ENCODE peak calls at places on chromosomes 7 and 10, in seven cellular contexts. C is gastrocnemius medialis; U is CD8-positive, alpha-beta T cell; M is psoas muscle; L is bronchial epithelial cell; K is stomach; N is AG04450. G is an unnamed sample.

GRCh38 chr7:75732764-75733630 is 5.7 kb downstream of the HIP1 start:
- DNase-seq in C (no peak), U (no peak), M (peak; percentile 58), L (no peak), K (no peak), N (no peak), G (peak; percentile 95)

GRCh38 chr7:98252655-98253054 is 623 bp upstream of the TECPR1 start:
- DNase-seq in C (no peak), U (no peak), M (no peak), L (no peak), K (no peak), N (no peak), G (no peak)

GRCh38 chr10:94639902-94640301 is 43.6 kb upstream of the CYP2C18 start:
- DNase-seq in C (no peak), U (no peak), M (no peak), L (no peak), K (no peak), N (no peak), G (no peak)

GRCh38 chr7:50599385-50599784 is 34.2 kb upstream of the DDC start:
- DNase-seq in C (no peak), U (no peak), M (no peak), L (no peak), K (no peak), N (no peak), G (no peak)

GRCh38 chr10:47367646-47368045 is 16.4 kb downstream of the ZNF488 start:
- DNase-seq in C (no peak), U (no peak), M (peak; percentile 41), L (no peak), K (peak; percentile 24), N (no peak), G (no peak)

GRCh38 chr10:69647101-69647500 is 17.1 kb downstream of the FAM241B start:
- DNase-seq in C (no peak), U (no peak), M (no peak), L (no peak), K (no peak), N (no peak), G (no peak)

GRCh38 chr10:34377833-34378232 is 437.3 kb downstream of the PARD3 start:
- DNase-seq in C (no peak), U (no peak), M (no peak), L (no peak), K (no peak), N (no peak), G (no peak)

GRCh38 chr7:47534322-47535032 is 47.4 kb downstream of the TNS3 start:
- DNase-seq in C (no peak), U (no peak), M (no peak), L (peak; percentile 92), K (no peak), N (no peak), G (no peak)

GRCh38 chr7:106050743-106051110 is 61.4 kb downstream of the SYPL1 start:
- DNase-seq in C (no peak), U (no peak), M (no peak), L (peak; percentile 80), K (no peak), N (no peak), G (peak; percentile 84)

GRCh38 chr10:99421233-99421739 is 9.1 kb downstream of the GOT1 start:
- DNase-seq in C (no peak), U (no peak), M (no peak), L (no peak), K (no peak), N (no peak), G (no peak)

GRCh38 chr10:9605231-9605630 is 1412.4 kb upstream of the CELF2 start:
- DNase-seq in C (no peak), U (no peak), M (no peak), L (peak; percentile 10), K (no peak), N (no peak), G (peak; percentile 27)

GRCh38 chr7:64959072-64959747 is 31.6 kb downstream of the ZNF117 start:
- DNase-seq in C (no peak), U (no peak), M (no peak), L (no peak), K (no peak), N (no peak), G (no peak)

GRCh38 chr10:79585870-79586527 is 24.7 kb upstream of the SFTPA1 start:
- DNase-seq in C (no peak), U (no peak), M (no peak), L (no peak), K (no peak), N (no peak), G (no peak)

GRCh38 chr7:50356212-50356944 is 51.9 kb downstream of the IKZF1 start:
- DNase-seq in C (no peak), U (no peak), M (peak; percentile 71), L (no peak), K (no peak), N (no peak), G (no peak)

GRCh38 chr10:119233123-119233820 is 25.9 kb downstream of the GRK5 start:
- DNase-seq in C (no peak), U (no peak), M (no peak), L (no peak), K (no peak), N (no peak), G (no peak)

GRCh38 chr10:132397036-132397541 is at the start of gene PWWP2B:
- DNase-seq in C (no peak), U (peak; percentile 70), M (peak; percentile 79), L (no peak), K (peak; percentile 75), N (no peak), G (peak; percentile 76)

DNA sequence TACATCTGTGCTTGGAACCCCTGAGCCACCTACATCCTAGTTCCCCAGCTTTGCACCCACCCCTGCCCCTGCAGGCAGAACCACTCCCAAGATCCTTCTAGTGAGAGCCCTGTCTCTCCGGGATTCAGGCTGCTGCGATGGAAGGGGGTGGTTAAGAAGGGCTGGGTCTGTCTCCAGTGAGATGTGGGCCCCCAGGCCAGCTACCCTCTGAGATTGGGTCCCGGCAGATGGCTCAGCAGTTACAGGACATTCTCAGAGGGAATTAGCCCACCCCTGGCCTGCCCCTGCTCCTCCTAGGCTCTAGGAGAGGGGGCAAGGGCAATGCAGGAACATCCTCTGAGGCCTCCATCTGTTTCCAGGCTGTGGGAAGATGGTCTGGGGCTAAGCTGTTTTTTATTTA is 27.7 kb downstream of the SLC29A3 start:
- DNase-seq in C (no peak), U (no peak), M (no peak), L (no peak), K (no peak), N (no peak), G (no peak)
- H3K4me3 ChIP-seq in C (no peak overlapping the region), U (no peak overlapping the region), M (no peak overlapping the region), L (no peak overlapping the region), K (no peak overlapping the region), N (no peak overlapping the region), G (no peak overlapping the region)

GRCh38 chr10:70672165-70672992 is at the start of gene ADAMTS14:
- DNase-seq in C (no peak), U (peak; percentile 16), M (peak; percentile 61), L (no peak), K (no peak), N (no peak), G (peak; percentile 73)

GRCh38 chr10:70671619-70672164 is 614 bp upstream of the ADAMTS14 start:
- DNase-seq in C (no peak), U (no peak), M (no peak), L (no peak), K (no peak), N (no peak), G (no peak)

GRCh38 chr10:70673929-70674559 is 1.7 kb downstream of the ADAMTS14 start:
- DNase-seq in C (no peak), U (no peak), M (no peak), L (no peak), K (no peak), N (no peak), G (no peak)

GRCh38 chr10:70674560-70675495 is 2.5 kb downstream of the ADAMTS14 start:
- DNase-seq in C (no peak), U (no peak), M (no peak), L (no peak), K (no peak), N (no peak), G (no peak)

DNA sequence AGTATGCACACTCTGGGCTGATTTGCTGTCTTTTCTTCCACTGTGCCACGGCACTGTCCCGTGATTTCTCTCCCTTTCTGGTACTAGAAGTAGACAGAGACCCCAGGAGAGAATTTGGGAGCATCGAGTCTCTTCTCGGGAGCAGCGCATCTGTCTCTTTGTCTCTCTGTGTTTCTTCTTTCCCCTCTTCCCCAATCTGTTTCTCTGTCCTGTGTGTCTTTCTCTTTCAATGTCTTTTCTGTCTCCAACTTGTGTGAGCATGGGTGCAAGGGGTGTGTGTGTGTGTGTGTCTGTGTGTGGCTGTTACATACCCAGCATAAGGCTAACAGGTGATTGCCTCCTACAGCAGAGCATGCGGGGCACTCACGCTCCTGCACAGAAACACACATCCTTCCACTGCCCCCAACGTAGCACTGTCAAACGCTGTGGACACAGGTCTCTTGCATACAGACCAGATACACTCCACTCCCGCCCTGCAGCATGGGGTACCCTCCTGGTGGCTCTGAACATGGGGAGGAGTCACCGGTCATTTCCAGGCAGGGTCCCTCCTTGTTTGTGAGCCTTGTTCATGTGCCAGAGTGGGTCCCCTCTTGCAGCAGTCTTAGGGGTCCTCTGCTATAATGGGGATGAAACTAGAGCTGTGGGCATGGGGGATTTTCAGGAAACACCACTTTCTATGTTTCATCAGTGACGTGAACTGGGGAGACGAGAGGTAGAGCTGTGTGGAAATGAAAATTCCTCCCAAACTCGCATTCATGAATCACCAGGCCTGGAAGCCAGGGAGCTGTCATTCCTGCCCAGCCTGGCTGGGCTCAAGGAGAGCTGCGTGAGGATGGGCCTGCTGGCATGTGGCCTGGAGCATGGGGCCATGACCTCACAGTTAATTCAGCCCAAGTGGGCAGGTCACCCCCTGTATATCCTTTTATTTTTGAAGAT is 955 bp downstream of the ADAMTS14 start:
- DNase-seq in C (no peak), U (no peak), M (no peak), L (peak; percentile 56), K (no peak), N (peak; percentile 72), G (peak; percentile 93)
- TF ChIP-seq CTCF in C (no peak), U (no peak), M (no peak), L (no peak), K (no peak), N (no peak), G (no peak)

GRCh38 chr10:30294506-30295280 is 54.4 kb downstream of the MTPAP start:
- DNase-seq in C (no peak), U (no peak), M (no peak), L (no peak), K (no peak), N (no peak), G (no peak)
- H3K4me3 ChIP-seq in C (no peak overlapping the region), U (no peak overlapping the region), M (no peak overlapping the region), L (no peak overlapping the region), K (no peak overlapping the region), N (no peak overlapping the region), G (no peak overlapping the region)

DNA sequence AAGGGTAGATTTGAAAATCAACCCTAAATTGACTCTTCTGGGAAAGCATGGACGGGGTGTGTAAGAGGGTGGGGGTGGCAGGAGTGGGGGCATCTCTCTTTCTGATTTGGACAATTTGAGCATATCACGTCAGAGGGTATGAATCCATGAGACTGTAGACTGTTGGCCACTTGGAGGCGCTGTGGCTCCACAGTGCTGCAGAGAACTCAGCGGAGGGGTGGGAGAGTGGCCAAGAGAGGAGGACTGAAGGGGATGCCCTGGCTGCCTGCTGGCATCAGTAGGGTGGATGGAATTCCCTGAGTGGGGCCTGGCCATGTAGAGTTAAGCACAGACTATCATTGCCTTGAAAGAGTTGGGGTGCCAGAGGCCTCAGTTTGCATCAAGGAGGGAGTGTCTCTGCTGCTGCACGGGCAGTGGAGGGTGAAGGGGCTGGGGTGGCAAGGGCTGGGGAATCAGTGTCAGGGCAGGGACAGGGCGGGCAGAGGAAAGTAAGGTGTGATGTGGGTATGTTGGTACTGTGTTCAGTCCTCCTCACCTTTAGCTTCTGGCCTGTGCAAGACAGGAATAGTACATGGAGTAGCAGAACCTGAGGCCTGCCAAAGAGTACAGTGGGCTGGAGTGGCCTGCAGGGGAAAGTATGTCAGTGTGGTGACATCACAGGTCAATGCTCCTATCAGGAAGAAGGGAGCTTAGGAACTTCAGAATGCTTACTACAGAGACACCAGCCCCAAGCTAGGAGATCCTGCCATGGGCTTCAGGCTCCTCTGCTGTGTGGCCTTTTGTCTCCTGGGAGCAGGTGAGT is 133.5 kb upstream of the PRSS58 start:
- DNase-seq in C (no peak), U (peak; percentile 45), M (peak; percentile 61), L (no peak), K (no peak), N (no peak), G (no peak)
- TF ChIP-seq CTCF in C (peak; percentile 31), U (peak; percentile 22), M (peak; percentile 26), L (peak; percentile 42), K (no peak), N (peak; percentile 37), G (peak; percentile 19)